ENCODE peak calls at places on chromosomes 7 and 10, in ten cellular contexts. E is myocyte; X is Kasumi-1; T is uterus; R is endothelial cell; Q is GM19239; G is AG09309; H is stimulated activated naive CD8-positive, alpha-beta T cell treated with anti-CD3 and anti-CD28 coated beads, Interleukin-15, Interleukin-2, amounts not matched to agents 100 U/mL and 50 U/mL, for 24 hours; N is CD4-positive, alpha-beta memory T cell; D is H7. Z is an unnamed sample.

GRCh38 chr7:33854178-33854577 is 51.2 kb upstream of the BMPER start:
- DNase-seq in Q (no peak), D (no peak), T (no peak), H (no peak), N (no peak), R (no peak), E (peak), X (no peak), G (peak), Z (no peak)

GRCh38 chr7:18653381-18654155 is 158.0 kb downstream of the HDAC9 start:
- DNase-seq in Q (no peak), R (no peak), G (no peak), X (no peak), D (no peak), E (peak), H (no peak), T (no peak), N (no peak), Z (no peak)

GRCh38 chr10:71258446-71259145 is 46.2 kb downstream of the UNC5B start:
- DNase-seq in D (no peak), H (no peak), N (no peak), E (no peak), Q (no peak), T (no peak), X (no peak), R (no peak), G (no peak), Z (no peak)

GRCh38 chr7:50656141-50656895 is 91.1 kb upstream of the DDC start:
- DNase-seq in N (no peak), E (peak), H (no peak), G (no peak), R (no peak), X (no peak), T (peak), D (no peak), Q (no peak), Z (no peak)

GRCh38 chr10:63720689-63721088 is 199.5 kb downstream of the REEP3 start:
- DNase-seq in H (no peak), R (no peak), D (no peak), E (no peak), Q (no peak), G (no peak), X (peak), T (no peak), N (peak), Z (peak)

GRCh38 chr7:69110450-69111050 is 487.7 kb upstream of the AUTS2 start:
- DNase-seq in G (no peak), D (no peak), Q (no peak), E (no peak), N (no peak), H (no peak), X (no peak), R (no peak), T (no peak), Z (no peak)

GRCh38 chr7:149240637-149241036 is 1.2 kb downstream of the ZNF212 start:
- DNase-seq in Q (no peak), E (no peak), X (no peak), D (no peak), T (no peak), R (no peak), N (no peak), H (no peak), G (no peak), Z (no peak)

GRCh38 chr7:50479743-50480517 is 29.8 kb upstream of the FIGNL1 start:
- DNase-seq in X (no peak), R (no peak), D (no peak), Q (no peak), G (no peak), T (no peak), E (no peak), H (no peak), N (no peak), Z (no peak)

GRCh38 chr7:115340828-115341227 is 418.9 kb downstream of the MDFIC start:
- DNase-seq in Q (no peak), T (no peak), D (no peak), N (no peak), R (no peak), X (no peak), E (peak), H (no peak), G (peak), Z (no peak)

GRCh38 chr10:47354900-47355299 is 6.7 kb downstream of the RBP3 start:
- DNase-seq in T (no peak), G (no peak), Q (no peak), R (no peak), X (no peak), E (no peak), H (no peak), D (no peak), N (no peak), Z (no peak)

GRCh38 chr7:144738708-144739314 is 97.0 kb downstream of the TPK1 start:
- DNase-seq in H (no peak), Q (no peak), D (no peak), T (no peak), E (peak), R (no peak), N (peak), X (peak), G (no peak), Z (peak)

GRCh38 chr7:1965579-1966294 is 267.0 kb downstream of the MAD1L1 start:
- DNase-seq in G (no peak), T (no peak), R (no peak), N (no peak), Q (no peak), D (no peak), E (no peak), H (no peak), X (no peak), Z (no peak)